ENCODE peak calls at places on chromosomes 12 and 14, in ten cellular contexts. E is sciatic nerve; Z is upper lobe of right lung; O is pancreas; G is naive thymus-derived CD8-positive, alpha-beta T cell; F is left lung; P is RWPE2; K is psoas muscle; B is left cardiac atrium; I is naive thymus-derived CD4-positive, alpha-beta T cell. N is an unnamed sample.

GRCh38 chr12:19822476-19822875 is 383.2 kb downstream of the AEBP2 start:
- ATAC-seq in E (no peak), Z (no peak), O (no peak), G (no peak), F (no peak), P (no peak), K (no peak), B (no peak), I (no peak), N (no peak)

GRCh38 chr14:55109846-55110245 is 19.2 kb upstream of the LGALS3 start:
- ATAC-seq in E (no peak), Z (no peak), O (no peak), G (no peak), F (no peak), P (no peak), K (no peak), B (no peak), I (no peak), N (no peak)

GRCh38 chr12:12890492-12890814 is 909 bp upstream of the GPRC5A start:
- ATAC-seq in E (peak; percentile 13), Z (peak; percentile 33), O (peak; percentile 68), G (no peak), F (peak; percentile 49), P (peak; percentile 40), K (peak; percentile 46), B (peak; percentile 41), I (no peak), N (no peak)

GRCh38 chr14:105173901-105174894 is 5.6 kb upstream of the JAG2 start:
- ATAC-seq in E (no peak), Z (no peak), O (no peak), G (peak; percentile 78), F (no peak), P (peak; percentile 58), K (no peak), B (no peak), I (peak; percentile 60), N (no peak)

GRCh38 chr14:89237923-89238529 is 179.0 kb downstream of the FOXN3 start:
- ATAC-seq in E (peak; percentile 34), Z (peak; percentile 45), O (peak; percentile 43), G (no peak), F (peak; percentile 62), P (peak; percentile 45), K (peak; percentile 83), B (no peak), I (no peak), N (no peak)

GRCh38 chr12:89211456-89211855 is 140.8 kb downstream of the DUSP6 start:
- ATAC-seq in E (no peak), Z (no peak), O (no peak), G (no peak), F (no peak), P (peak; percentile 50), K (no peak), B (no peak), I (no peak), N (no peak)

GRCh38 chr12:15001733-15002471 is 29.1 kb downstream of the PDE6H start:
- ATAC-seq in E (peak; percentile 87), Z (peak; percentile 70), O (peak; percentile 67), G (no peak), F (peak; percentile 45), P (no peak), K (peak; percentile 93), B (peak; percentile 95), I (no peak), N (no peak)

GRCh38 chr14:89771251-89771650 is 183.3 kb downstream of the EFCAB11 start:
- ATAC-seq in E (no peak), Z (no peak), O (no peak), G (no peak), F (no peak), P (no peak), K (no peak), B (no peak), I (no peak), N (no peak)

GRCh38 chr14:35333347-35333730 is 41.2 kb downstream of the PSMA6 start:
- ATAC-seq in E (no peak), Z (no peak), O (no peak), G (peak; percentile 38), F (no peak), P (no peak), K (no peak), B (no peak), I (peak; percentile 6), N (peak; percentile 10)

GRCh38 chr14:92728781-92729364 is 19.6 kb downstream of the LGMN start:
- ATAC-seq in E (no peak), Z (peak; percentile 47), O (peak; percentile 43), G (no peak), F (peak; percentile 16), P (peak; percentile 89), K (peak; percentile 19), B (peak; percentile 10), I (peak; percentile 39), N (peak; percentile 70)

GRCh38 chr14:91403069-91403600 is 14.5 kb downstream of the CCDC88C start:
- ATAC-seq in E (no peak), Z (peak; percentile 7), O (peak; percentile 22), G (peak; percentile 7), F (peak; percentile 44), P (no peak), K (no peak), B (no peak), I (no peak), N (no peak)

GRCh38 chr14:100616854-100617714 is 29.9 kb upstream of the BEGAIN start:
- ATAC-seq in E (peak; percentile 34), Z (peak; percentile 29), O (no peak), G (peak; percentile 70), F (no peak), P (no peak), K (no peak), B (peak; percentile 16), I (no peak), N (no peak)

GRCh38 chr12:89789862-89790261 is 81.2 kb upstream of the ATP2B1 start:
- ATAC-seq in E (peak; percentile 77), Z (peak; percentile 93), O (peak; percentile 59), G (peak; percentile 28), F (peak; percentile 66), P (no peak), K (no peak), B (peak; percentile 53), I (peak; percentile 87), N (peak; percentile 86)

GRCh38 chr12:50261654-50262053 is 21.7 kb downstream of the LIMA1 start:
- ATAC-seq in E (no peak), Z (no peak), O (no peak), G (no peak), F (no peak), P (no peak), K (no peak), B (no peak), I (no peak), N (no peak)

GRCh38 chr12:116943419-116944372 is 32.9 kb downstream of the FBXW8 start:
- ATAC-seq in E (peak; percentile 95), Z (no peak), O (no peak), G (no peak), F (no peak), P (no peak), K (peak; percentile 37), B (peak; percentile 71), I (no peak), N (no peak)

GRCh38 chr12:46811185-46811584 is 14.6 kb downstream of the SLC38A4 start:
- ATAC-seq in E (no peak), Z (no peak), O (no peak), G (no peak), F (no peak), P (no peak), K (peak; percentile 42), B (no peak), I (no peak), N (no peak)

GRCh38 chr14:99589031-99589441 is 15.0 kb downstream of the CCDC85C start:
- ATAC-seq in E (peak; percentile 51), Z (no peak), O (no peak), G (no peak), F (no peak), P (no peak), K (no peak), B (no peak), I (no peak), N (no peak)

GRCh38 chr12:90013409-90013808 is 304.8 kb upstream of the ATP2B1 start:
- ATAC-seq in E (peak; percentile 53), Z (no peak), O (no peak), G (peak; percentile 81), F (no peak), P (no peak), K (no peak), B (peak; percentile 48), I (peak; percentile 60), N (peak; percentile 88)

GRCh38 chr12:113932411-113933196 is 33.5 kb downstream of the RBM19 start:
- ATAC-seq in E (peak; percentile 81), Z (no peak), O (peak; percentile 29), G (no peak), F (peak; percentile 22), P (no peak), K (peak; percentile 61), B (peak; percentile 55), I (no peak), N (no peak)

GRCh38 chr14:99383457-99384428 is 96.9 kb downstream of the SETD3 start:
- ATAC-seq in E (no peak), Z (no peak), O (no peak), G (no peak), F (no peak), P (peak; percentile 3), K (no peak), B (no peak), I (no peak), N (no peak)

GRCh38 chr12:111160350-111161142 is 208.3 kb downstream of the PHETA1 start:
- ATAC-seq in E (no peak), Z (peak; percentile 16), O (no peak), G (no peak), F (no peak), P (no peak), K (no peak), B (no peak), I (peak; percentile 18), N (no peak)

GRCh38 chr12:59678759-59679411 is 83.1 kb downstream of the SLC16A7 start:
- ATAC-seq in E (no peak), Z (no peak), O (no peak), G (no peak), F (no peak), P (no peak), K (no peak), B (peak; percentile 14), I (no peak), N (no peak)

GRCh38 chr14:53879747-53880146 is 76.9 kb downstream of the BMP4 start:
- ATAC-seq in E (no peak), Z (no peak), O (no peak), G (no peak), F (no peak), P (no peak), K (peak; percentile 37), B (peak; percentile 31), I (no peak), N (no peak)

GRCh38 chr12:62279058-62279457 is 18.9 kb downstream of the USP15 start:
- ATAC-seq in E (no peak), Z (no peak), O (no peak), G (no peak), F (no peak), P (no peak), K (no peak), B (no peak), I (no peak), N (no peak)

GRCh38 chr12:109892748-109893147 is 7.3 kb upstream of the TCHP start:
- ATAC-seq in E (no peak), Z (no peak), O (no peak), G (peak; percentile 44), F (no peak), P (no peak), K (no peak), B (no peak), I (peak; percentile 36), N (peak; percentile 75)

GRCh38 chr14:24952851-24953666 is 96.9 kb downstream of the STXBP6 start:
- ATAC-seq in E (no peak), Z (peak; percentile 44), O (no peak), G (no peak), F (no peak), P (no peak), K (no peak), B (peak; percentile 49), I (no peak), N (no peak)

GRCh38 chr14:91568626-91569025 is 58.5 kb upstream of the PPP4R3A start:
- ATAC-seq in E (no peak), Z (peak; percentile 29), O (no peak), G (no peak), F (no peak), P (no peak), K (no peak), B (no peak), I (no peak), N (no peak)

N was measured in stimulated activated memory B cell treated with anti-CD40 and anti-IgM and Interleukin-4, amounts not matched to agents 10 μg/mL and 1 μg/mL and 100 μg/mL, for 72 hours.